ENCODE peak calls at places on chromosome 21, in four cellular contexts. One of them, this sample, is unnamed.

GRCh38 chr21:33259428-33259827 is 6.7 kb upstream of the IL10RB start:
- DNase-seq in GM12878: no peak
- DNase-seq in K562: no peak
- DNase-seq in HL-60: no peak
- DNase-seq in this sample: no peak

GRCh38 chr21:34668803-34669148 is at the start of gene CLIC6:
- DNase-seq in K562: no peak
- DNase-seq in HL-60: no peak
- DNase-seq in GM12878: no peak
- DNase-seq in this sample: no peak

GRCh38 chr21:42213082-42213774 is 5.7 kb upstream of the ABCG1 start:
- DNase-seq in HL-60: no peak
- DNase-seq in GM12878: no peak
- DNase-seq in K562: no peak
- DNase-seq in this sample: no peak

GRCh38 chr21:32710069-32710784 is 17.6 kb downstream of the SYNJ1 start:
- DNase-seq in HL-60: no peak
- DNase-seq in GM12878: no peak
- DNase-seq in K562: no peak
- DNase-seq in this sample: no peak

GRCh38 chr21:32248616-32249550 is 30.0 kb downstream of the MIS18A start:
- DNase-seq in K562: no peak
- DNase-seq in GM12878: no peak
- DNase-seq in HL-60: no peak
- DNase-seq in this sample: no peak

GRCh38 chr21:34198232-34199120 is 125.1 kb downstream of the MRPS6 start:
- DNase-seq in GM12878: peak; percentile 8
- DNase-seq in HL-60: peak; percentile 79
- DNase-seq in K562: no peak
- DNase-seq in this sample: no peak

GRCh38 chr21:31276663-31277062 is 67.4 kb downstream of the TIAM1 start:
- DNase-seq in HL-60: no peak
- DNase-seq in K562: no peak
- DNase-seq in GM12878: no peak
- DNase-seq in this sample: no peak

GRCh38 chr21:35637431-35637830 is 422.9 kb downstream of the SETD4 start:
- DNase-seq in GM12878: no peak
- DNase-seq in HL-60: no peak
- DNase-seq in K562: no peak
- DNase-seq in this sample: no peak

GRCh38 chr21:41726058-41726558 is 40.7 kb downstream of the RIPK4 start:
- DNase-seq in K562: no peak
- DNase-seq in HL-60: no peak
- DNase-seq in GM12878: no peak
- DNase-seq in this sample: no peak

GRCh38 chr21:17688912-17689874 is 76.5 kb upstream of the BTG3 start:
- DNase-seq in GM12878: no peak
- DNase-seq in HL-60: peak; percentile 19
- DNase-seq in K562: peak; percentile 19
- DNase-seq in this sample: no peak

GRCh38 chr21:36732217-36732616 is 33.3 kb downstream of the SIM2 start:
- DNase-seq in GM12878: no peak
- DNase-seq in HL-60: no peak
- DNase-seq in K562: peak; percentile 39
- DNase-seq in this sample: no peak

DNA sequence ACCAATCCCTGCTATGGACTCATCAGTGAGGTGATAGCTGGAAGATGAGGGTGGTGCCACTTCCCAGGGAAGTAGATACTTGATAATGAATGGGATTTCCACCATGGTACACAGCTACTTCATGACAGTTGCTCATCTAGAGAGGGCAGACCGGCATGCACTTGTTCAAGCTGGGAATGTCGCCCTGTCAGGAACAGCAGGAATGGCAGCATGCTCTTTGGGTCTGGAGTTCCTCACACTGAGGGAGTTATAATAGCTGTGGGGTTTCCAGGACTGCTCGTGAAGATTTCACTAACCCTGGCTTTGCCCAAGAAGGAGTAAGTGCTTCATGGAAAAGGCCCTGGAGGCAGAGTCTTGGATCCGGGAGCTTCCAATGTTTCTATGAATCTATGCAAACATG is 129.2 kb downstream of the PSMG1 start:
- DNase-seq in HL-60: no peak
- DNase-seq in GM12878: no peak
- DNase-seq in K562: no peak
- DNase-seq in this sample: no peak
- TF ChIP-seq POLR2AphosphoS5 in HL-60: no peak
- TF ChIP-seq POLR2AphosphoS5 in GM12878: no peak
- TF ChIP-seq POLR2AphosphoS5 in K562: no peak
- TF ChIP-seq POLR2AphosphoS5 in this sample: no peak

GRCh38 chr21:27580276-27580675 is 613.4 kb upstream of the ADAMTS5 start:
- DNase-seq in GM12878: no peak
- DNase-seq in HL-60: no peak
- DNase-seq in K562: no peak
- DNase-seq in this sample: no peak
- TF ChIP-seq SPI1 in GM12878: no peak
- TF ChIP-seq SPI1 in HL-60: no peak
- TF ChIP-seq SPI1 in K562: no peak
- TF ChIP-seq SPI1 in this sample: no peak

GRCh38 chr21:45973475-45974072 is 8.0 kb upstream of the COL6A1 start:
- DNase-seq in GM12878: no peak
- DNase-seq in K562: peak; percentile 83
- DNase-seq in HL-60: no peak
- DNase-seq in this sample: peak; percentile 90

GRCh38 chr21:45972353-45972715 is 9.2 kb upstream of the COL6A1 start:
- DNase-seq in HL-60: no peak
- DNase-seq in K562: no peak
- DNase-seq in GM12878: no peak
- DNase-seq in this sample: no peak

GRCh38 chr21:45971487-45972352 is 9.8 kb upstream of the COL6A1 start:
- DNase-seq in GM12878: no peak
- DNase-seq in HL-60: no peak
- DNase-seq in K562: no peak
- DNase-seq in this sample: no peak

GRCh38 chr21:45974073-45975016 is 7.2 kb upstream of the COL6A1 start:
- DNase-seq in K562: no peak
- DNase-seq in GM12878: no peak
- DNase-seq in HL-60: no peak
- DNase-seq in this sample: peak; percentile 32

GRCh38 chr21:45972716-45973474 is 8.7 kb upstream of the COL6A1 start:
- DNase-seq in K562: no peak
- DNase-seq in HL-60: no peak
- DNase-seq in GM12878: no peak
- DNase-seq in this sample: no peak
- TF ChIP-seq POLR2AphosphoS5 in K562: no peak
- TF ChIP-seq POLR2AphosphoS5 in HL-60: no peak
- TF ChIP-seq POLR2AphosphoS5 in GM12878: no peak
- TF ChIP-seq POLR2AphosphoS5 in this sample: no peak

GRCh38 chr21:30194701-30195299 is 21.1 kb downstream of the CLDN8 start:
- DNase-seq in K562: peak; percentile 37
- DNase-seq in GM12878: no peak
- DNase-seq in HL-60: peak; percentile 39
- DNase-seq in this sample: peak; percentile 4
- TF ChIP-seq SPI1 in K562: no peak
- TF ChIP-seq SPI1 in GM12878: no peak
- TF ChIP-seq SPI1 in HL-60: no peak
- TF ChIP-seq SPI1 in this sample: no peak

GRCh38 chr21:29130234-29130993 is at the start of gene MAP3K7CL:
- DNase-seq in HL-60: no peak
- DNase-seq in GM12878: no peak
- DNase-seq in K562: no peak
- DNase-seq in this sample: no peak
- TF ChIP-seq POLR2AphosphoS5 in HL-60: no peak
- TF ChIP-seq POLR2AphosphoS5 in GM12878: no peak
- TF ChIP-seq POLR2AphosphoS5 in K562: no peak
- TF ChIP-seq POLR2AphosphoS5 in this sample: no peak

This sample was measured in GM12891.